ENCODE peak calls at places on chromosome 10, in four cellular contexts. B is IMR-90, T is K562, D is keratinocyte. X is an unnamed sample.

GRCh38 chr10:110797416-110797815 is 74.3 kb upstream of the PDCD4 start:
- DNase-seq in B (no peak), T (no peak), D (no peak), X (no peak)

GRCh38 chr10:79188154-79188763 is 119.5 kb downstream of the ZMIZ1 start:
- DNase-seq in D (no peak), T (peak; percentile 72), B (no peak), X (no peak)

GRCh38 chr10:49033939-49034338 is 81.4 kb downstream of the VSTM4 start:
- DNase-seq in B (no peak), T (no peak), D (no peak), X (no peak)

GRCh38 chr10:103197177-103197576 is 4.1 kb upstream of the NT5C2 start:
- DNase-seq in B (peak; percentile 75), T (no peak), D (no peak), X (peak; percentile 87)

GRCh38 chr10:24462889-24463552 is 254.1 kb downstream of the KIAA1217 start:
- DNase-seq in D (no peak), B (no peak), T (no peak), X (no peak)

GRCh38 chr10:3720228-3721019 is 64.6 kb downstream of the KLF6 start:
- DNase-seq in T (no peak), B (peak; percentile 88), D (peak; percentile 49), X (peak; percentile 14)

GRCh38 chr10:114876602-114877300 is 55.2 kb downstream of the FHIP2A start:
- DNase-seq in B (peak; percentile 58), T (peak; percentile 51), D (no peak), X (peak; percentile 58)

GRCh38 chr10:125337510-125337909 is 177.1 kb upstream of the CTBP2 start:
- DNase-seq in B (no peak), T (no peak), D (no peak), X (no peak)

GRCh38 chr10:51422311-51423120 is 276.9 kb downstream of the CSTF2T start:
- DNase-seq in T (peak; percentile 23), B (peak; percentile 76), D (no peak), X (peak; percentile 72)

DNA sequence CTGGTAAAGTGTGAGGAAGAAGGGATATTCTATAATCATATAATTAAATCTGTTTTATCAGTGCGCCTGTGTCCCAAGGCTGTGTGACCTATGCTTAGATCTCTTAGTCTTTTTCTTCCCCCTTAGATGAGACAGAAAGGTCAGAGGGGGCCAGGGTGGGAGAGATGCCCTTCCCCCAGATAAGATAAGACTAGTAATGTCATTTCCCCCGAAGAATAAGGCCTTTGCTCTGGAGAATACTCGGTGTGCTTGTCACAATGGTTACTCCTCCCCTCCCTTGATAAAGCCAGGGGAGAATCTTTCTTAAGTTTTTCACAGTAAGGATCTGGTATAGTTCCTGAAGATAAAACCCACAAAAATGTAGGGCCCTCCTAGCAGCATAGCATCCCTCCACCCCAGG is 1041.8 kb downstream of the SORCS3 start:
- DNase-seq in T (no peak), B (no peak), D (no peak), X (no peak)
- H3K9me1 ChIP-seq in T (no peaks in the 10 kb centered on the region), B (no peaks in the 10 kb centered on the region), D (no peaks in the 10 kb centered on the region), X (no peaks in the 10 kb centered on the region)

DNA sequence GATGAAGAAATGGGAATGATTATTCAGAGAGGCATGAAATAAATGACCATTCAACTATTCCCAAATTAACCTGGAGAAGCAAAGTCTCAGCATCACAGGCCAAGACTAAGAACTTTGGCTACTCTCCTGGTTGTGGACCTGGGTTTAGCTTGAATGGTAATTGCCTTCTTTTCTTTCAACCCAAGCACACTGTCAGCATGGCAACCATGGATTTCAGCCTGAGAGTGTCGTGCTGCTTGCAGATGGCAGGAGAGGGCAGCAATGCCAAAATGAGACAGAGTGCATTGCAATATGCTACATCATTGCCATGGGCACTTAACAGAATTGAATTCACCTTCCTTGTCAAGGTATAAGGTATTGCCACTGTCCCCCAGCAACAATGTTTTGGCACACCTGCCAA is 767.2 kb downstream of the REEP3 start:
- DNase-seq in T (no peak), D (no peak), B (no peak), X (no peak)
- H3K9me1 ChIP-seq in T (no peaks in the 10 kb centered on the region), D (no peaks in the 10 kb centered on the region), B (no peaks in the 10 kb centered on the region), X (no peaks in the 10 kb centered on the region)

GRCh38 chr10:50343702-50344331 is 92.5 kb upstream of the ASAH2 start:
- DNase-seq in T (no peak), D (no peak), B (no peak), X (no peak)
- H3K9me1 ChIP-seq in T (no peaks in the 10 kb centered on the region), D (no peaks in the 10 kb centered on the region), B (no peaks in the 10 kb centered on the region), X (no peaks in the 10 kb centered on the region)

GRCh38 chr10:93897070-93897797 is 3.5 kb downstream of the SLC35G1 start:
- DNase-seq in D (no peak), T (no peak), B (no peak), X (no peak)
- H3K9me1 ChIP-seq in D (no peaks in the 10 kb centered on the region), T (no peaks in the 10 kb centered on the region), B (no peaks in the 10 kb centered on the region), X (no peaks in the 10 kb centered on the region)

GRCh38 chr10:20254078-20254477 is 437.8 kb downstream of the PLXDC2 start:
- DNase-seq in B (peak; percentile 12), T (no peak), D (no peak), X (no peak)
- H3K9me1 ChIP-seq in B (no peaks in the 10 kb centered on the region), T (no peaks in the 10 kb centered on the region), D (no peaks in the 10 kb centered on the region), X (no peaks in the 10 kb centered on the region)

GRCh38 chr10:50229460-50229859 is 21.9 kb downstream of the ASAH2 start:
- DNase-seq in B (no peak), T (no peak), D (no peak), X (no peak)

GRCh38 chr10:50234486-50234885 is 16.8 kb downstream of the ASAH2 start:
- DNase-seq in B (no peak), T (no peak), D (no peak), X (no peak)

GRCh38 chr10:50231515-50232260 is 19.6 kb downstream of the ASAH2 start:
- DNase-seq in D (no peak), B (no peak), T (no peak), X (no peak)

GRCh38 chr10:50228672-50229071 is 22.6 kb downstream of the ASAH2 start:
- DNase-seq in D (no peak), B (no peak), T (no peak), X (no peak)

DNA sequence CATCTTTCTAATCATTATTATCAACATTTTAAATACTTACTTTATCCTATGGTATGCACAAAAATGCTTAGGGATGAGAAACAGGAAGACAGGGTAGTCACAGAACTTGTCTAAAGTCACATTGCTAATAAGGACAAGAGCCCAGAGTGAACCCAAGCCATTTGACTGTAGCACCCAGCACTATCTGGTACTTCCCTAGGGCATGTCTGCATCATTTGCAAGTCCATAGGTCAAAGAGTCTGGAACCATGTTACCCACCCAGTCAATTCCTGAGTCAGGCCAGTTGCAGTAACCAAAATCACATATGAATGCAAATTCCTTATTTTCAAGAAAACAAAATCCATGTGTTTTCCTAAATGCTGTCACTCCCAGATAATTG is 19.1 kb downstream of the ASAH2 start:
- DNase-seq in B (no peak), T (no peak), D (no peak), X (no peak)
- H3K9me1 ChIP-seq in B (no peaks in the 10 kb centered on the region), T (no peaks in the 10 kb centered on the region), D (no peaks in the 10 kb centered on the region), X (no peaks in the 10 kb centered on the region)

DNA sequence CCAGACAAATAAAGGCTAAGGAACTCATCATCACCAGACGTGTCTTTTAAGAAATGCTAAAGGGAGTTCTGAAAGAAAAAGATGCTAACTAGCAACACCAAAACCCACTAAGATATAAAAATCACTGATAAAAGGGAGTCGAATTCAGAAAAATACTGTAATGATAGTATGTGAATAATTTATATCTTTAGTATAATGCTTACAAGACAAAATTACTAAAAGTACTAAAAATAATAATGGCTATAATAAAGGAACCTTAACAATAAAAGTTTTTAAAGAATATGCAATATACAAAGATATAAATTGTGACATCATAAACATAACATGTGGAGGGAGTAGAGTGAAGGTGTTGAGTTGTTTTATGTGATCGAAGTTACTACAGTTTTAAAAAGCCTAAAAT is 28.3 kb downstream of the HPSE2 start:
- DNase-seq in D (no peak), B (no peak), T (no peak), X (no peak)
- H3K9me1 ChIP-seq in D (no peaks in the 10 kb centered on the region), B (no peaks in the 10 kb centered on the region), T (no peaks in the 10 kb centered on the region), X (no peaks in the 10 kb centered on the region)

X was measured in endothelial cell of umbilical vein.